ENCODE peak calls at places on chromosomes 5 and 9, in six cellular contexts. T, M, D, G, W and R are unnamed samples.

GRCh38 chr9:17795708-17796107 is 216.8 kb downstream of the SH3GL2 start:
- DNase-seq in T (no peak), M (no peak), D (no peak), G (no peak), W (no peak), R (no peak)

GRCh38 chr9:20207161-20207560 is 415.1 kb downstream of the MLLT3 start:
- DNase-seq in T (no peak), M (no peak), D (no peak), G (no peak), W (no peak), R (no peak)

GRCh38 chr9:21558627-21559401 is 76.7 kb upstream of the IFNE start:
- DNase-seq in T (no peak), M (no peak), D (no peak), G (no peak), W (no peak), R (no peak)

GRCh38 chr9:74500584-74500924 is 3.4 kb downstream of the RORB start:
- DNase-seq in T (peak; percentile 24), M (no peak), D (no peak), G (no peak), W (no peak), R (no peak)

GRCh38 chr5:78745985-78746384 is 97.4 kb upstream of the LHFPL2 start:
- DNase-seq in T (no peak), M (no peak), D (no peak), G (no peak), W (no peak), R (no peak)

GRCh38 chr9:98251554-98251953 is 3.9 kb downstream of the TBC1D2 start:
- DNase-seq in T (no peak), M (no peak), D (no peak), G (no peak), W (no peak), R (no peak)

GRCh38 chr9:129176786-129177442 is 1.1 kb downstream of the IER5L start:
- DNase-seq in T (peak; percentile 75), M (peak; percentile 55), D (peak; percentile 77), G (no peak), W (no peak), R (no peak)

GRCh38 chr5:53039855-53040254 is 50.7 kb downstream of the ITGA2 start:
- DNase-seq in T (no peak), M (no peak), D (no peak), G (no peak), W (no peak), R (no peak)

GRCh38 chr9:37380570-37380969 is 41.9 kb upstream of the GRHPR start:
- DNase-seq in T (no peak), M (no peak), D (no peak), G (no peak), W (no peak), R (no peak)

GRCh38 chr5:80147119-80147815 is 108.6 kb downstream of the SERINC5 start:
- DNase-seq in T (no peak), M (no peak), D (no peak), G (no peak), W (no peak), R (no peak)

GRCh38 chr9:129404621-129405020 is 216.3 kb downstream of the C9orf50 start:
- DNase-seq in T (peak; percentile 14), M (no peak), D (no peak), G (no peak), W (no peak), R (no peak)

GRCh38 chr9:118586978-118587377 is 782.3 kb downstream of the BRINP1 start:
- DNase-seq in T (no peak), M (no peak), D (no peak), G (no peak), W (no peak), R (no peak)

GRCh38 chr9:4333231-4333740 is 33.4 kb upstream of the GLIS3 start:
- DNase-seq in T (no peak), M (no peak), D (no peak), G (no peak), W (no peak), R (no peak)

GRCh38 chr9:34343090-34343489 is 13.7 kb downstream of the NUDT2 start:
- DNase-seq in T (no peak), M (peak; percentile 21), D (peak; percentile 95), G (peak; percentile 47), W (no peak), R (no peak)

GRCh38 chr5:72063219-72063819 is 44.0 kb upstream of the MAP1B start:
- DNase-seq in T (no peak), M (no peak), D (no peak), G (no peak), W (peak; percentile 14), R (no peak)

GRCh38 chr9:88710449-88710848 is 175.5 kb downstream of the NXNL2 start:
- DNase-seq in T (no peak), M (no peak), D (no peak), G (no peak), W (no peak), R (peak; percentile 53)

GRCh38 chr5:177473461-177473991 is at the start of gene DBN1:
- DNase-seq in T (peak; percentile 98), M (peak; percentile 53), D (peak; percentile 82), G (peak; percentile 46), W (no peak), R (no peak)

GRCh38 chr5:82072138-82072537 is 100.3 kb downstream of the ATG10 start:
- DNase-seq in T (no peak), M (no peak), D (no peak), G (no peak), W (no peak), R (no peak)

GRCh38 chr5:107474724-107475489 is 195.8 kb downstream of the EFNA5 start:
- DNase-seq in T (no peak), M (no peak), D (no peak), G (no peak), W (no peak), R (no peak)

DNA sequence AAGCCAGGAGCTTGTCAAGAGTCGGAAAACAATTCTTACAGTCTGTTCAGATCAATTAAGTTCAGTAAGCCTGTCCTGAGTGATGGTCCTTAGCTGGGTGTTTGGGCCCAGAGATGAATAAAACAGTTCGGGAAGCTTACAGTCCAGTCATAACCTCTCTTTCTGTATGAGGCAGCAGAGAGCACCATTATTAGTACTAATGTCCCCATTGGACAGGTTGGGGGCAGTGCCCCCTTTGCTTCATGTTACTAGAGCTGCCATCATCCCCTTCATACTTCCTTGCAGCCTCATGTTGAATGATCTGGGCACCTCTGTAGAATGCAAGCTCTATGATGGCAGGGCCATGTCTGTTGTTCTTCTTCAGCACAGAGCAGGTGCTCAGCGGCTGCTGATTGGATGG is 9.8 kb downstream of the DOCK2 start:
- DNase-seq in T (no peak), M (no peak), D (no peak), G (no peak), W (no peak), R (peak; percentile 57)
- TF ChIP-seq CTCF in T (no peak), M (no peak), D (no peak), G (no peak), W (no peak), R (no peak)

GRCh38 chr5:162128117-162128516 is 60.5 kb downstream of the GABRG2 start:
- DNase-seq in T (no peak), M (no peak), D (no peak), G (no peak), W (no peak), R (no peak)

GRCh38 chr5:162132348-162132747 is 64.8 kb downstream of the GABRG2 start:
- DNase-seq in T (no peak), M (no peak), D (no peak), G (no peak), W (no peak), R (no peak)
- TF ChIP-seq EP300 in T (no peak), M (no peak), D (no peak), G (no peak), W (no peak), R (no peak)

DNA sequence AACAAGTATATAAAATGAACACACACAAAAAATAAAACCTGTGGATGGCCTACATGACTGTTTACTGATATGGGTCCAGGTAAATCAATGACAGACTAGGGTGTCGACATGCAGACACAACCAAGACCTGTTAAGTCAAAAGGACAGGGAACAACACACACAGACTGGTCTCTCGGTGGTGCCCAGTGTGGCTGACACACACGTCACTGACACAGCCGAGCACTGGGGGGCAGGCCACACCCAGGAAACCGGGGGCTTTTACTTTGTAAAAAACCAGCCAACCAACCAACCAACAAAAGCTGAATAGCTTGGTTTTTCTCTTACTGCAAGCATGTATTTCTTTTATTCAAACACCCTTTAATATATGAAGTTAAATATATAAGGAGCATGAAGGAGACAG is 5.0 kb downstream of the FAM163B start:
- DNase-seq in T (peak; percentile 64), M (no peak), D (no peak), G (no peak), W (peak; percentile 10), R (no peak)
- H3K27me3 ChIP-seq in T (peaks cover 18% of the 10 kb centered on the region), M (no peaks in the 10 kb centered on the region), D (peaks cover 9% of the 10 kb centered on the region), G (peaks cover 65% of the 10 kb centered on the region), W (peaks cover 52% of the 10 kb centered on the region), R (peaks cover 88% of the 10 kb centered on the region)

GRCh38 chr9:35816708-35817107 is 1.9 kb upstream of the HINT2 start:
- DNase-seq in T (peak; percentile 39), M (no peak), D (no peak), G (no peak), W (peak; percentile 50), R (no peak)
- TF ChIP-seq CTCF in T (no peak), M (no peak), D (no peak), G (no peak), W (no peak), R (no peak)

GRCh38 chr9:69118656-69119055 is 55.4 kb upstream of the TJP2 start:
- DNase-seq in T (no peak), M (no peak), D (no peak), G (no peak), W (no peak), R (no peak)

GRCh38 chr9:69121155-69122085 is 52.7 kb upstream of the TJP2 start:
- DNase-seq in T (peak; percentile 86), M (peak; percentile 52), D (no peak), G (peak; percentile 73), W (peak; percentile 72), R (no peak)

GRCh38 chr9:69122391-69123141 is 51.5 kb upstream of the TJP2 start:
- DNase-seq in T (no peak), M (no peak), D (no peak), G (peak; percentile 66), W (peak; percentile 52), R (no peak)

GRCh38 chr9:69122086-69122390 is 52.0 kb upstream of the TJP2 start:
- DNase-seq in T (peak; percentile 74), M (peak; percentile 65), D (peak; percentile 74), G (peak; percentile 68), W (peak; percentile 29), R (no peak)

GRCh38 chr9:69120380-69121154 is 53.5 kb upstream of the TJP2 start:
- DNase-seq in T (no peak), M (peak; percentile 39), D (no peak), G (peak; percentile 95), W (peak; percentile 81), R (no peak)
- TF ChIP-seq EP300 in T (no peak), M (no peak), D (no peak), G (peak; percentile 81), W (peak; percentile 13), R (no peak)

DNA sequence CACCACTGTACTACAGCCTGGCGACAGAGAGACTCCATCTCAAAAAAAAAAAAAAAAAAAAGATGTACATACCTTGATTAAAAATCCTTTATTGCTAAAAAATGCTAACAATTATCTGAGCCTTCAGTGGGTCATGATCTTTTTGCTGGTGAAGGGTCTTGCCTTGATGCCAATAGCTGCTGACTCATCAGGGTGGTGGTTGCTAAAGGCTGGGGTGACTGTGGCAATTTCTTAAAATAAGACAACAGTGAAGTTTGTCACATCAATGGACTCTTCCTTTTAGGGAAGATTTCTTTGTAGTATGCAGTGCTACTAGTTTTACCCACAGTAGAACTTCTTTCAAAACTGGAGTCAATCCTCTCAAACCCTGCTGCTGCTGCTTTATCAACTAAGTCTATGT is 33.9 kb upstream of the OTULINL start:
- DNase-seq in T (no peak), M (no peak), D (no peak), G (no peak), W (no peak), R (no peak)
- H3K27me3 ChIP-seq in T (no peaks in the 10 kb centered on the region), M (no peaks in the 10 kb centered on the region), D (no peaks in the 10 kb centered on the region), G (no peaks in the 10 kb centered on the region), W (no peaks in the 10 kb centered on the region), R (peaks cover 5% of the 10 kb centered on the region)